ENCODE peak calls at places on chromosomes 12 and 14, in four cellular contexts. One of them, this sample, is unnamed.

GRCh38 chr12:51238037-51238509 is 553 bp upstream of the DAZAP2 start:
- DNase-seq in NCI-H774: peak; percentile 68
- DNase-seq in pancreas: no peak
- DNase-seq in MCF 10A: no peak
- DNase-seq in this sample: no peak

GRCh38 chr14:43308411-43308810 is 1198.7 kb downstream of the FSCB start:
- DNase-seq in NCI-H774: no peak
- DNase-seq in pancreas: no peak
- DNase-seq in MCF 10A: peak; percentile 1
- DNase-seq in this sample: no peak

GRCh38 chr12:5388581-5389535 is 43.0 kb upstream of the NTF3 start:
- DNase-seq in NCI-H774: no peak
- DNase-seq in pancreas: no peak
- DNase-seq in MCF 10A: no peak
- DNase-seq in this sample: no peak

GRCh38 chr12:6996040-6996441 is 22.2 kb downstream of the LPCAT3 start:
- DNase-seq in NCI-H774: no peak
- DNase-seq in pancreas: no peak
- DNase-seq in MCF 10A: peak; percentile 62
- DNase-seq in this sample: no peak

GRCh38 chr12:32331133-32331532 is 68.2 kb upstream of the FGD4 start:
- DNase-seq in NCI-H774: no peak
- DNase-seq in pancreas: no peak
- DNase-seq in MCF 10A: no peak
- DNase-seq in this sample: no peak

GRCh38 chr12:6380141-6381121 is 3.5 kb upstream of the LTBR start:
- DNase-seq in NCI-H774: no peak
- DNase-seq in pancreas: no peak
- DNase-seq in MCF 10A: peak; percentile 65
- DNase-seq in this sample: no peak

GRCh38 chr14:102474934-102475333 is 34.6 kb downstream of the ANKRD9 start:
- DNase-seq in NCI-H774: no peak
- DNase-seq in pancreas: peak; percentile 71
- DNase-seq in MCF 10A: no peak
- DNase-seq in this sample: no peak

GRCh38 chr14:33505963-33506329 is 444.9 kb downstream of the EGLN3 start:
- DNase-seq in NCI-H774: no peak
- DNase-seq in pancreas: no peak
- DNase-seq in MCF 10A: no peak
- DNase-seq in this sample: no peak

GRCh38 chr14:75609606-75610476 is 31.4 kb downstream of the FLVCR2 start:
- DNase-seq in NCI-H774: no peak
- DNase-seq in pancreas: no peak
- DNase-seq in MCF 10A: no peak
- DNase-seq in this sample: no peak

GRCh38 chr14:75277000-75277795 is 1.4 kb upstream of the FOS start:
- DNase-seq in NCI-H774: peak; percentile 70
- DNase-seq in pancreas: peak; percentile 95
- DNase-seq in MCF 10A: peak; percentile 86
- DNase-seq in this sample: peak; percentile 49

GRCh38 chr12:39144613-39145061 is 239.2 kb upstream of the CPNE8 start:
- DNase-seq in NCI-H774: no peak
- DNase-seq in pancreas: peak; percentile 71
- DNase-seq in MCF 10A: no peak
- DNase-seq in this sample: no peak

GRCh38 chr12:26870491-26871419 is 37.8 kb upstream of the ITPR2 start:
- DNase-seq in NCI-H774: no peak
- DNase-seq in pancreas: peak; percentile 95
- DNase-seq in MCF 10A: peak; percentile 93
- DNase-seq in this sample: no peak

GRCh38 chr12:132601171-132601883 is 9.1 kb downstream of the LRCOL1 start:
- DNase-seq in NCI-H774: no peak
- DNase-seq in pancreas: peak; percentile 63
- DNase-seq in MCF 10A: no peak
- DNase-seq in this sample: no peak

GRCh38 chr12:90627180-90627896 is 327.6 kb downstream of the CCER1 start:
- DNase-seq in NCI-H774: no peak
- DNase-seq in pancreas: peak; percentile 18
- DNase-seq in MCF 10A: peak; percentile 8
- DNase-seq in this sample: no peak

GRCh38 chr14:94671870-94672444 is 59.8 kb downstream of the SERPINA3 start:
- DNase-seq in NCI-H774: no peak
- DNase-seq in pancreas: no peak
- DNase-seq in MCF 10A: peak; percentile 23
- DNase-seq in this sample: no peak

GRCh38 chr14:101968186-101968585 is 3.8 kb downstream of the DYNC1H1 start:
- DNase-seq in NCI-H774: no peak
- DNase-seq in pancreas: no peak
- DNase-seq in MCF 10A: no peak
- DNase-seq in this sample: no peak

GRCh38 chr12:55073043-55074022 is 52.9 kb upstream of the OR9K2 start:
- DNase-seq in NCI-H774: peak; percentile 71
- DNase-seq in pancreas: peak; percentile 41
- DNase-seq in MCF 10A: peak; percentile 78
- DNase-seq in this sample: peak; percentile 72

GRCh38 chr14:95468416-95469133 is 47.9 kb downstream of the SYNE3 start:
- DNase-seq in NCI-H774: no peak
- DNase-seq in pancreas: no peak
- DNase-seq in MCF 10A: no peak
- DNase-seq in this sample: no peak

GRCh38 chr12:10365716-10366433 is 24.0 kb downstream of the KLRK1 start:
- DNase-seq in NCI-H774: peak; percentile 42
- DNase-seq in pancreas: no peak
- DNase-seq in MCF 10A: no peak
- DNase-seq in this sample: no peak

GRCh38 chr14:39880106-39880695 is 448.0 kb upstream of the FBXO33 start:
- DNase-seq in NCI-H774: no peak
- DNase-seq in pancreas: no peak
- DNase-seq in MCF 10A: no peak
- DNase-seq in this sample: no peak

GRCh38 chr14:56490379-56490778 is 89.2 kb upstream of the TMEM260 start:
- DNase-seq in NCI-H774: peak; percentile 12
- DNase-seq in pancreas: no peak
- DNase-seq in MCF 10A: peak; percentile 47
- DNase-seq in this sample: no peak

GRCh38 chr12:14171111-14171510 is 189.7 kb upstream of the GRIN2B start:
- DNase-seq in NCI-H774: no peak
- DNase-seq in pancreas: no peak
- DNase-seq in MCF 10A: no peak
- DNase-seq in this sample: no peak